ENCODE peak calls at places on chromosomes 5 and 9, in seven cellular contexts. O, M, I, G, X, J and Z are unnamed samples.

GRCh38 chr5:167030500-167031120 is 1260.8 kb upstream of the WWC1 start:
- DNase-seq in O (no peak), M (peak; percentile 79), I (peak; percentile 32), G (no peak), X (no peak), J (no peak), Z (no peak)

GRCh38 chr5:154860123-154860522 is 1.7 kb downstream of the CNOT8 start:
- DNase-seq in O (peak; percentile 83), M (peak; percentile 32), I (peak; percentile 80), G (no peak), X (no peak), J (no peak), Z (peak; percentile 54)

GRCh38 chr5:68848086-68848485 is 245.7 kb upstream of the SLC30A5 start:
- DNase-seq in O (peak; percentile 73), M (peak; percentile 71), I (no peak), G (no peak), X (no peak), J (no peak), Z (peak; percentile 59)

GRCh38 chr9:127761491-127761904 is 17.0 kb downstream of the SH2D3C start:
- DNase-seq in O (no peak), M (no peak), I (no peak), G (no peak), X (no peak), J (no peak), Z (no peak)

GRCh38 chr5:36919650-36920049 is 43.1 kb downstream of the NIPBL start:
- DNase-seq in O (no peak), M (no peak), I (no peak), G (no peak), X (no peak), J (no peak), Z (no peak)

GRCh38 chr9:101711330-101711941 is 27.0 kb downstream of the GRIN3A start:
- DNase-seq in O (peak; percentile 17), M (peak; percentile 23), I (no peak), G (no peak), X (no peak), J (no peak), Z (peak; percentile 32)

GRCh38 chr5:39424751-39425524 is at the start of gene DAB2:
- DNase-seq in O (peak; percentile 98), M (peak; percentile 94), I (peak; percentile 93), G (peak; percentile 76), X (no peak), J (peak; percentile 94), Z (peak; percentile 97)

GRCh38 chr5:69129413-69129812 is 35.6 kb downstream of the SLC30A5 start:
- DNase-seq in O (peak; percentile 81), M (no peak), I (peak; percentile 95), G (no peak), X (no peak), J (peak; percentile 27), Z (peak; percentile 36)

GRCh38 chr9:4359016-4359415 is 59.1 kb upstream of the GLIS3 start:
- DNase-seq in O (no peak), M (no peak), I (no peak), G (no peak), X (no peak), J (no peak), Z (no peak)

GRCh38 chr9:14173730-14174129 is 140.2 kb downstream of the NFIB start:
- DNase-seq in O (no peak), M (no peak), I (no peak), G (no peak), X (no peak), J (no peak), Z (no peak)

GRCh38 chr9:134344821-134345310 is 18.6 kb downstream of the RXRA start:
- DNase-seq in O (no peak), M (no peak), I (no peak), G (no peak), X (no peak), J (no peak), Z (no peak)

GRCh38 chr5:14732991-14733390 is 68.5 kb downstream of the OTULIN start:
- DNase-seq in O (no peak), M (no peak), I (no peak), G (no peak), X (no peak), J (no peak), Z (no peak)

GRCh38 chr5:7494446-7495132 is 98.7 kb downstream of the ADCY2 start:
- DNase-seq in O (no peak), M (no peak), I (no peak), G (no peak), X (no peak), J (no peak), Z (no peak)

GRCh38 chr5:94024101-94024500 is 282.7 kb upstream of the POU5F2 start:
- DNase-seq in O (peak; percentile 30), M (no peak), I (no peak), G (no peak), X (no peak), J (no peak), Z (no peak)

GRCh38 chr5:149857499-149857898 is 87.1 kb downstream of the PDE6A start:
- DNase-seq in O (peak; percentile 29), M (peak; percentile 79), I (peak; percentile 94), G (peak; percentile 75), X (no peak), J (no peak), Z (peak; percentile 89)

GRCh38 chr5:181181650-181182565 is 23.1 kb downstream of the TRIM7 start:
- DNase-seq in O (peak; percentile 73), M (peak; percentile 82), I (peak; percentile 64), G (no peak), X (no peak), J (no peak), Z (peak; percentile 71)

GRCh38 chr5:92268343-92268742 is 885.2 kb upstream of the ARRDC3 start:
- DNase-seq in O (no peak), M (no peak), I (no peak), G (no peak), X (no peak), J (no peak), Z (no peak)

GRCh38 chr5:84249918-84250635 is 134.6 kb downstream of the EDIL3 start:
- DNase-seq in O (peak; percentile 84), M (peak; percentile 94), I (peak; percentile 95), G (no peak), X (no peak), J (peak; percentile 10), Z (peak; percentile 86)

GRCh38 chr5:77957-78804 is 13.8 kb upstream of the PLEKHG4B start:
- DNase-seq in O (peak; percentile 81), M (peak; percentile 73), I (no peak), G (no peak), X (no peak), J (peak; percentile 30), Z (peak; percentile 41)

GRCh38 chr9:127569819-127570401 is 42.2 kb upstream of the STXBP1 start:
- DNase-seq in O (peak; percentile 50), M (peak; percentile 69), I (peak; percentile 49), G (no peak), X (peak; percentile 60), J (no peak), Z (peak; percentile 89)

GRCh38 chr5:172858990-172859811 is 25.1 kb downstream of the ERGIC1 start:
- DNase-seq in O (peak; percentile 93), M (peak; percentile 67), I (peak; percentile 72), G (peak; percentile 69), X (no peak), J (no peak), Z (peak; percentile 44)

GRCh38 chr9:119318371-119318770 is 50.9 kb downstream of the BRINP1 start:
- DNase-seq in O (no peak), M (no peak), I (no peak), G (no peak), X (peak; percentile 1), J (no peak), Z (no peak)

GRCh38 chr9:19471737-19472648 is 63.2 kb downstream of the ACER2 start:
- DNase-seq in O (peak; percentile 59), M (peak; percentile 48), I (peak; percentile 22), G (peak; percentile 25), X (peak; percentile 52), J (no peak), Z (peak; percentile 59)

GRCh38 chr9:98045234-98046160 is 11.0 kb upstream of the NANS start:
- DNase-seq in O (no peak), M (no peak), I (peak; percentile 39), G (no peak), X (peak; percentile 3), J (no peak), Z (peak; percentile 59)

GRCh38 chr5:61768692-61769281 is 436.7 kb downstream of the ZSWIM6 start:
- DNase-seq in O (peak; percentile 6), M (peak; percentile 33), I (peak; percentile 7), G (no peak), X (peak; percentile 4), J (no peak), Z (peak; percentile 21)

GRCh38 chr9:88741335-88741734 is 206.4 kb downstream of the NXNL2 start:
- DNase-seq in O (no peak), M (peak; percentile 41), I (no peak), G (no peak), X (peak; percentile 0), J (no peak), Z (no peak)

GRCh38 chr9:89363311-89363670 is 45.0 kb downstream of the SECISBP2 start:
- DNase-seq in O (no peak), M (no peak), I (no peak), G (no peak), X (no peak), J (no peak), Z (no peak)

GRCh38 chr9:117448066-117448465 is 33.2 kb upstream of the ASTN2 start:
- DNase-seq in O (peak; percentile 2), M (no peak), I (no peak), G (no peak), X (peak; percentile 37), J (no peak), Z (no peak)

GRCh38 chr5:5135957-5136676 is 4.0 kb upstream of the ADAMTS16 start:
- DNase-seq in O (peak; percentile 12), M (no peak), I (no peak), G (no peak), X (no peak), J (no peak), Z (no peak)

GRCh38 chr9:114307323-114308250 is 15.3 kb upstream of the ORM1 start:
- DNase-seq in O (peak; percentile 23), M (no peak), I (peak; percentile 55), G (no peak), X (no peak), J (no peak), Z (no peak)

GRCh38 chr5:74257645-74258328 is 382.7 kb downstream of the ENC1 start:
- DNase-seq in O (peak; percentile 49), M (no peak), I (peak; percentile 91), G (peak; percentile 68), X (no peak), J (no peak), Z (no peak)

GRCh38 chr5:7577381-7577780 is 181.4 kb downstream of the ADCY2 start:
- DNase-seq in O (no peak), M (no peak), I (no peak), G (no peak), X (no peak), J (no peak), Z (no peak)

GRCh38 chr9:109517798-109518435 is 19.8 kb upstream of the PTPN3 start:
- DNase-seq in O (no peak), M (no peak), I (no peak), G (no peak), X (no peak), J (no peak), Z (no peak)